ENCODE peak calls at places on chromosomes 5 and 9, in five cellular contexts. I, Q, R, H and P are unnamed samples. For H3K4me1, the result is how much of the 10 kb centered on the place peaks cover.

GRCh38 chr9:129750010-129750409 is 2.8 kb downstream of the PTGES start:
- DNase-seq in I (no peak), Q (no peak), R (no peak), H (no peak), P (no peak)

GRCh38 chr5:109740329-109740728 is 50.6 kb downstream of the MAN2A1 start:
- DNase-seq in I (no peak), Q (no peak), R (no peak), H (no peak), P (no peak)

GRCh38 chr5:157998021-157998504 is 139.1 kb upstream of the CLINT1 start:
- DNase-seq in I (no peak), Q (no peak), R (peak), H (no peak), P (no peak)

GRCh38 chr9:83538172-83538889 is at the start of gene FRMD3:
- DNase-seq in I (peak), Q (peak), R (peak), H (no peak), P (peak)

GRCh38 chr9:129761293-129761900 is 8.6 kb upstream of the PTGES start:
- DNase-seq in I (no peak), Q (no peak), R (peak), H (no peak), P (no peak)

GRCh38 chr5:77635617-77636422 is 2.7 kb downstream of the OTP start:
- DNase-seq in I (no peak), Q (no peak), R (no peak), H (no peak), P (no peak)

GRCh38 chr5:139597134-139597533 is 36.0 kb downstream of the UBE2D2 start:
- DNase-seq in I (no peak), Q (no peak), R (no peak), H (no peak), P (no peak)

GRCh38 chr5:98464737-98465330 is 308.6 kb upstream of the RGMB start:
- DNase-seq in I (no peak), Q (no peak), R (peak), H (no peak), P (no peak)

GRCh38 chr5:90528704-90529233 is 615 bp downstream of the LYSMD3 start:
- DNase-seq in I (no peak), Q (no peak), R (peak), H (no peak), P (no peak)

GRCh38 chr5:138111937-138112336 is 27.3 kb downstream of the NME5 start:
- DNase-seq in I (no peak), Q (no peak), R (no peak), H (no peak), P (no peak)

DNA sequence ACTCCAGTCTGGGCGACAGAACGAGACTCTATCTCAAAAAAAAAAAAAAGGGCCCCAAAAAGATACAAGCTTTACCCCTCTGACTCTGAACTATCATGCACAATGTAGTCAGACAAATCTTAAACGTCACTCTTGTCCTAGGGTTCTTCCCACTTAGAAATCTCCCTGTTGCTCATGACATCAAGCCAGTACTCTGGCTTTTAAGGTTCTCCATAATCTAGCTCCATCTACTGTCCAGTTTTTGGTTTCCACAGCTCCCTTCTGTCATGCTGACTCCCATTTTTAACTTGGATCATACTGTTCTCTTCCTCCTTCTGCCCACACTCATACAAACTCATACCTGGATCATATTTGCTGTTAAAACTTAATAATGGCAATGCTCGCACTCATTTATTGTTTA is 156.7 kb upstream of the TLX3 start:
- DNase-seq in I (no peak), Q (no peak), R (peak), H (no peak), P (no peak)
- H3K27ac ChIP-seq in I (no peak), Q (no peak), R (no peak), H (no peak), P (no peak)

DNA sequence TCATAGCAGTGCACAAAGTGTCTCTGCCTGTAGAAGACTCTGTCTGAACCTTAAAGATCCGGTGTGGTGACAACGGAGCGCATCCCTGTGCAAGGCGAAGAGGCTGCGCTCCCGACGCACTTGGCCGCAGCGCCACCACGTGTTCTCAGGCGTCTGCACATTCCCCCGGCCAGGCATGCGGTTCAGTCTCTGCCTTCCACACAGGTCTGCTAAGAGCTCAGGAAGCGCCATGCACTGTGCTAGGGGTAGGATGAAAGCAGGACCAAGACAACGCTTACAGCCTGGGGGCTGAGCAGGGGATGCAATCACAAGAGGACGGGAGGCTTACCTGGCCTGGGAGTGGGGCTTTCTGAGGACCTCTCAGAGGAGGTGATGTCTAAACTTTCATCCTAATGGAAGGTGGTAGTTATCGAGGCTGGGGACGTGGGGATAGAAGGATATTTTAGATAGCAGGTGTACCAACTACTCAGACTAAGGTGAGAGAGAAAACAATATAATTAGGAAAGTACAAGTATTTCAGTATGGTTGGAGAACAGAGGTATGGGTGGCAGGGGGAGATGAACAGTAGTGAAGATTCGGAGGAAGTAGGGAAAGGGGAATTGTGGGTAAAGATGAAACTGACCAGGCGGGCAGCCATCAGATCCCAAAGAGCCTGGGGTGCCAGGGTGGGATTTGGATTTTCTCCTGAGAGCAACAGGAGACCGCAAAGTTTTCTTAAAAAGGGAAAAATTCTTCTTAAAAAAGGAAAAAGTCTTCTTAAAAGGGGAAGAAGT is 13.3 kb downstream of the CAPSL start:
- DNase-seq in I (peak), Q (peak), R (peak), H (peak), P (no peak)
- TF ChIP-seq CTCF in I (peak), Q (peak), R (peak), H (peak), P (no peak)

GRCh38 chr9:33290247-33290993 is at the start of gene NFX1:
- DNase-seq in I (peak), Q (peak), R (peak), H (peak), P (peak)

GRCh38 chr9:33290994-33291397 is 680 bp downstream of the NFX1 start:
- DNase-seq in I (no peak), Q (no peak), R (no peak), H (no peak), P (no peak)

GRCh38 chr9:33288828-33289483 is 1.4 kb upstream of the NFX1 start:
- DNase-seq in I (no peak), Q (peak), R (no peak), H (no peak), P (peak)

GRCh38 chr9:33289501-33289900 is 815 bp upstream of the NFX1 start:
- DNase-seq in I (peak), Q (no peak), R (no peak), H (no peak), P (no peak)

DNA sequence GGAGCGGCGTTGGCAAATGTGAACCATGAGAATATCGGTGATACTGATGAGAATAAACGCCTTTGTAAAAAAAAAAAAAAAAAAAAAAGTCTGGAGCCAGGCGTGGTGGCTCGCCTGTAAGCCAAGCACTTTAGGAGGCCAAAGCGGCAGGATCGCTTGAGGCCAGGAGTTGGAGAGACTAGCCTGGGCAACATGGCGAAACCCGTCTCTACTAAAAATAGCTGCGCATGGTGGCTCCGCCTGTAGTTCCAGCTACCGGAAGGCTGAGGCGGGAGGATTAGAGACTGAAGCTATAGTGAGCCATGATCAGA is 425 bp upstream of the NFX1 start:
- DNase-seq in I (no peak), Q (no peak), R (no peak), H (no peak), P (no peak)
- H3K4me1 ChIP-seq in I (half or more), Q (under half), R (under half), H (half or more), P (under half)

GRCh38 chr5:137071526-137071925 is 427.6 kb downstream of the SPOCK1 start:
- DNase-seq in I (no peak), Q (no peak), R (no peak), H (no peak), P (no peak)

GRCh38 chr5:137072376-137073174 is 426.6 kb downstream of the SPOCK1 start:
- DNase-seq in I (no peak), Q (no peak), R (no peak), H (no peak), P (no peak)

GRCh38 chr5:137070521-137070920 is 428.6 kb downstream of the SPOCK1 start:
- DNase-seq in I (no peak), Q (no peak), R (no peak), H (no peak), P (no peak)

GRCh38 chr5:137073192-137073591 is 425.9 kb downstream of the SPOCK1 start:
- DNase-seq in I (no peak), Q (no peak), R (no peak), H (no peak), P (no peak)

DNA sequence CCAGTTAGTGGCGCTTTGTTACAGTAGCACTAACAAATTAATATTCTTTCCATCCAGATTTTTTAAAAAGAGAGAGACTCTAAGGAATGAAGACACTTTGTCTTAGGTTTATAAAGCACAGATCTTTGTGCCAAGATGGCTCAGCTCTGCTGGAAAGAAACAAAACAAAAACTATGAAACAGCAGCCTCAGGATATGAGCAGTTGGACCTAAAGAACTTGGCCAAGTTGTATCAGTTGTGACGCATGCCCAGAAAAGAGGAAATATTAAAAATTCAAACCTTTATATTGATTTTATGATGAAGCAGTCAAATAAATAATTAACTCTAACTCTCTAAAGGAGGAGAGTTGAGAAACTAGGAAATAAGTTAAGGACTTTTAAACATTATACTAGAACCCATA is 427.2 kb downstream of the SPOCK1 start:
- DNase-seq in I (no peak), Q (no peak), R (no peak), H (no peak), P (no peak)
- H3K27ac ChIP-seq in I (peak), Q (no peak), R (no peak), H (no peak), P (peak)